ENCODE peak calls at places on chromosomes 13 and 19, in six cellular contexts. One of them, this sample, is unnamed.

GRCh38 chr13:72651196-72651595 is 76.2 kb downstream of the MZT1 start:
- DNase-seq in HFF-Myc: no peak
- DNase-seq in heart left ventricle: no peak
- DNase-seq in amygdala: no peak
- DNase-seq in transverse colon: no peak
- DNase-seq in stimulated activated CD4-positive, alpha-beta T cell treated with anti-CD3 and anti-CD28 coated beads, Interleukin-4, amount 100 ng/mL, for 1 hour: no peak
- DNase-seq in this sample: no peak

GRCh38 chr13:106587787-106588186 is 19.9 kb upstream of the ARGLU1 start:
- DNase-seq in HFF-Myc: no peak
- DNase-seq in heart left ventricle: no peak
- DNase-seq in transverse colon: no peak
- DNase-seq in stimulated activated CD4-positive, alpha-beta T cell treated with anti-CD3 and anti-CD28 coated beads, Interleukin-4, amount 100 ng/mL, for 1 hour: no peak
- DNase-seq in amygdala: no peak
- DNase-seq in this sample: no peak

GRCh38 chr13:85241045-85241444 is 558.2 kb downstream of the SLITRK6 start:
- DNase-seq in HFF-Myc: peak
- DNase-seq in transverse colon: no peak
- DNase-seq in amygdala: no peak
- DNase-seq in stimulated activated CD4-positive, alpha-beta T cell treated with anti-CD3 and anti-CD28 coated beads, Interleukin-4, amount 100 ng/mL, for 1 hour: no peak
- DNase-seq in heart left ventricle: no peak
- DNase-seq in this sample: no peak

GRCh38 chr13:42272115-42272756 is at the start of gene AKAP11:
- DNase-seq in transverse colon: peak
- DNase-seq in HFF-Myc: no peak
- DNase-seq in heart left ventricle: peak
- DNase-seq in stimulated activated CD4-positive, alpha-beta T cell treated with anti-CD3 and anti-CD28 coated beads, Interleukin-4, amount 100 ng/mL, for 1 hour: peak
- DNase-seq in amygdala: peak
- DNase-seq in this sample: peak

GRCh38 chr19:504634-505033 is 2.7 kb upstream of the TPGS1 start:
- DNase-seq in heart left ventricle: no peak
- DNase-seq in stimulated activated CD4-positive, alpha-beta T cell treated with anti-CD3 and anti-CD28 coated beads, Interleukin-4, amount 100 ng/mL, for 1 hour: no peak
- DNase-seq in transverse colon: no peak
- DNase-seq in amygdala: no peak
- DNase-seq in HFF-Myc: no peak
- DNase-seq in this sample: no peak

GRCh38 chr19:49057636-49058234 is at the start of gene CGB7:
- DNase-seq in transverse colon: peak
- DNase-seq in HFF-Myc: no peak
- DNase-seq in amygdala: no peak
- DNase-seq in heart left ventricle: peak
- DNase-seq in stimulated activated CD4-positive, alpha-beta T cell treated with anti-CD3 and anti-CD28 coated beads, Interleukin-4, amount 100 ng/mL, for 1 hour: no peak
- DNase-seq in this sample: peak

GRCh38 chr19:2181618-2181997 is 17.9 kb downstream of the DOT1L start:
- DNase-seq in stimulated activated CD4-positive, alpha-beta T cell treated with anti-CD3 and anti-CD28 coated beads, Interleukin-4, amount 100 ng/mL, for 1 hour: no peak
- DNase-seq in heart left ventricle: no peak
- DNase-seq in transverse colon: no peak
- DNase-seq in amygdala: peak
- DNase-seq in HFF-Myc: no peak
- DNase-seq in this sample: no peak

GRCh38 chr19:34189917-34190425 is 17.7 kb downstream of the LSM14A start:
- DNase-seq in heart left ventricle: no peak
- DNase-seq in transverse colon: no peak
- DNase-seq in stimulated activated CD4-positive, alpha-beta T cell treated with anti-CD3 and anti-CD28 coated beads, Interleukin-4, amount 100 ng/mL, for 1 hour: no peak
- DNase-seq in amygdala: no peak
- DNase-seq in HFF-Myc: no peak
- DNase-seq in this sample: no peak

GRCh38 chr19:10344780-10345179 is 5.4 kb upstream of the ICAM3 start:
- DNase-seq in heart left ventricle: no peak
- DNase-seq in transverse colon: no peak
- DNase-seq in HFF-Myc: no peak
- DNase-seq in stimulated activated CD4-positive, alpha-beta T cell treated with anti-CD3 and anti-CD28 coated beads, Interleukin-4, amount 100 ng/mL, for 1 hour: no peak
- DNase-seq in amygdala: no peak
- DNase-seq in this sample: no peak

GRCh38 chr13:29754486-29754806 is 96.0 kb downstream of the UBL3 start:
- DNase-seq in heart left ventricle: no peak
- DNase-seq in amygdala: no peak
- DNase-seq in transverse colon: no peak
- DNase-seq in HFF-Myc: no peak
- DNase-seq in stimulated activated CD4-positive, alpha-beta T cell treated with anti-CD3 and anti-CD28 coated beads, Interleukin-4, amount 100 ng/mL, for 1 hour: no peak
- DNase-seq in this sample: no peak

GRCh38 chr19:47271949-47272348 is 2.7 kb upstream of the INAFM1 start:
- DNase-seq in HFF-Myc: no peak
- DNase-seq in transverse colon: no peak
- DNase-seq in amygdala: no peak
- DNase-seq in heart left ventricle: no peak
- DNase-seq in stimulated activated CD4-positive, alpha-beta T cell treated with anti-CD3 and anti-CD28 coated beads, Interleukin-4, amount 100 ng/mL, for 1 hour: no peak
- DNase-seq in this sample: no peak

GRCh38 chr19:19110410-19111137 is 27.7 kb downstream of the TMEM161A start:
- DNase-seq in transverse colon: no peak
- DNase-seq in stimulated activated CD4-positive, alpha-beta T cell treated with anti-CD3 and anti-CD28 coated beads, Interleukin-4, amount 100 ng/mL, for 1 hour: peak
- DNase-seq in amygdala: no peak
- DNase-seq in HFF-Myc: no peak
- DNase-seq in heart left ventricle: no peak
- DNase-seq in this sample: no peak

GRCh38 chr19:33029746-33030303 is 34.9 kb downstream of the RHPN2 start:
- DNase-seq in heart left ventricle: no peak
- DNase-seq in transverse colon: no peak
- DNase-seq in amygdala: no peak
- DNase-seq in HFF-Myc: no peak
- DNase-seq in stimulated activated CD4-positive, alpha-beta T cell treated with anti-CD3 and anti-CD28 coated beads, Interleukin-4, amount 100 ng/mL, for 1 hour: no peak
- DNase-seq in this sample: no peak

GRCh38 chr13:30355405-30355741 is 48.0 kb upstream of the KATNAL1 start:
- DNase-seq in transverse colon: no peak
- DNase-seq in amygdala: no peak
- DNase-seq in heart left ventricle: no peak
- DNase-seq in HFF-Myc: no peak
- DNase-seq in stimulated activated CD4-positive, alpha-beta T cell treated with anti-CD3 and anti-CD28 coated beads, Interleukin-4, amount 100 ng/mL, for 1 hour: peak
- DNase-seq in this sample: no peak

GRCh38 chr13:65292488-65292901 is 1937.6 kb downstream of the PCDH9 start:
- DNase-seq in heart left ventricle: no peak
- DNase-seq in stimulated activated CD4-positive, alpha-beta T cell treated with anti-CD3 and anti-CD28 coated beads, Interleukin-4, amount 100 ng/mL, for 1 hour: no peak
- DNase-seq in amygdala: no peak
- DNase-seq in HFF-Myc: peak
- DNase-seq in transverse colon: no peak
- DNase-seq in this sample: no peak

GRCh38 chr13:41655997-41656396 is 198.6 kb downstream of the RGCC start:
- DNase-seq in stimulated activated CD4-positive, alpha-beta T cell treated with anti-CD3 and anti-CD28 coated beads, Interleukin-4, amount 100 ng/mL, for 1 hour: no peak
- DNase-seq in HFF-Myc: no peak
- DNase-seq in heart left ventricle: no peak
- DNase-seq in transverse colon: no peak
- DNase-seq in amygdala: no peak
- DNase-seq in this sample: no peak

GRCh38 chr13:92734545-92734944 is 492.1 kb upstream of the GPC6 start:
- DNase-seq in heart left ventricle: no peak
- DNase-seq in stimulated activated CD4-positive, alpha-beta T cell treated with anti-CD3 and anti-CD28 coated beads, Interleukin-4, amount 100 ng/mL, for 1 hour: no peak
- DNase-seq in transverse colon: no peak
- DNase-seq in amygdala: no peak
- DNase-seq in HFF-Myc: no peak
- DNase-seq in this sample: no peak

GRCh38 chr19:33394723-33395560 is 21.4 kb downstream of the CEBPG start:
- DNase-seq in HFF-Myc: no peak
- DNase-seq in stimulated activated CD4-positive, alpha-beta T cell treated with anti-CD3 and anti-CD28 coated beads, Interleukin-4, amount 100 ng/mL, for 1 hour: no peak
- DNase-seq in transverse colon: no peak
- DNase-seq in amygdala: no peak
- DNase-seq in heart left ventricle: no peak
- DNase-seq in this sample: no peak

This sample was measured in activated CD4-positive, alpha-beta memory T cell treated with anti-CD3 and anti-CD28 coated beads, Interleukin-2, amount 10 ng/mL, durations not matched to agents 7 days and 5 days.